ENCODE peak calls at places on chromosomes 5 and 9, in five cellular contexts. C is iris pigment epithelial cell, U is AG20443, G is GM06990, Y is heart left ventricle. L is an unnamed sample.

GRCh38 chr5:94274684-94275083 is 343.7 kb downstream of the KIAA0825 start:
- DNase-seq in Y (no peak), C (no peak), U (no peak), G (no peak), L (no peak)

GRCh38 chr5:165035520-165035919 is 1530.1 kb downstream of the MAT2B start:
- DNase-seq in C (peak), Y (no peak), U (no peak), G (no peak), L (no peak)

GRCh38 chr5:80654054-80654390 is 430 bp upstream of the MSH3 start:
- DNase-seq in U (peak), Y (no peak), G (peak), C (no peak), L (no peak)

GRCh38 chr5:72107874-72108199 is 562 bp downstream of the MAP1B start:
- DNase-seq in U (peak), G (peak), Y (peak), C (peak), L (peak)

GRCh38 chr9:109139851-109140250 is 20.1 kb upstream of the TMEM245 start:
- DNase-seq in G (no peak), Y (no peak), U (no peak), C (no peak), L (no peak)

GRCh38 chr9:125240649-125240999 is 519 bp downstream of the HSPA5 start:
- DNase-seq in U (peak), C (peak), Y (no peak), G (no peak), L (no peak)

GRCh38 chr5:121797677-121798518 is 53.8 kb upstream of the FTMT start:
- DNase-seq in C (no peak), G (no peak), U (no peak), Y (no peak), L (no peak)

GRCh38 chr9:104386425-104387069 is 117.5 kb upstream of the OR13F1 start:
- DNase-seq in U (peak), C (peak), G (no peak), Y (no peak), L (peak)

GRCh38 chr5:149048806-149049205 is 14.1 kb downstream of the SH3TC2 start:
- DNase-seq in C (no peak), G (no peak), U (no peak), Y (no peak), L (no peak)

GRCh38 chr5:170121321-170121720 is 15.6 kb downstream of the FOXI1 start:
- DNase-seq in Y (no peak), G (no peak), U (peak), C (peak), L (no peak)

GRCh38 chr9:104868687-104869404 is 59.1 kb downstream of the ABCA1 start:
- DNase-seq in U (peak), Y (peak), C (peak), G (peak), L (no peak)

GRCh38 chr9:5688109-5688508 is 59.2 kb downstream of the RIC1 start:
- DNase-seq in C (peak), Y (no peak), G (no peak), U (no peak), L (no peak)

GRCh38 chr9:74361508-74361907 is 135.6 kb upstream of the RORB start:
- DNase-seq in G (no peak), Y (no peak), C (no peak), U (no peak), L (no peak)

GRCh38 chr5:108101816-108102215 is 280.1 kb downstream of the FBXL17 start:
- DNase-seq in Y (peak), G (no peak), C (no peak), U (no peak), L (peak)

GRCh38 chr5:89457411-89458329 is 574.7 kb upstream of the MEF2C start:
- DNase-seq in G (no peak), U (peak), Y (peak), C (peak), L (no peak)

GRCh38 chr5:132479812-132480441 is 10.6 kb downstream of the IRF1 start:
- DNase-seq in C (no peak), U (no peak), Y (no peak), G (no peak), L (no peak)

GRCh38 chr5:60340965-60341471 is 358.9 kb downstream of the DEPDC1B start:
- DNase-seq in U (no peak), Y (no peak), G (peak), C (peak), L (no peak)

GRCh38 chr9:97557606-97558095 is 56.2 kb downstream of the TMOD1 start:
- DNase-seq in C (no peak), G (no peak), Y (peak), U (no peak), L (peak)

GRCh38 chr5:96207420-96207819 is 225.6 kb downstream of the PCSK1 start:
- DNase-seq in Y (no peak), C (no peak), G (no peak), U (no peak), L (no peak)

L was measured in cerebellar cortex.